ENCODE peak calls at places on chromosomes 11 and 22, in six cellular contexts. One of them, this sample, is unnamed.
A peak's percentile ranks its signal among the peaks of the same experiment; 100 is the strongest.

GRCh38 chr22:24996420-24996952 is 44.0 kb downstream of the KIAA1671 start:
- DNase-seq in kidney glomerular epithelial cell: no peak
- DNase-seq in KG1: no peak
- DNase-seq in NCI-H345: peak; percentile 57
- DNase-seq in BE2C: peak; percentile 91
- DNase-seq in tibial nerve: no peak
- DNase-seq in this sample: peak; percentile 30

GRCh38 chr11:100687630-100688395 is 725 bp downstream of the ARHGAP42 start:
- DNase-seq in tibial nerve: peak; percentile 45
- DNase-seq in BE2C: peak; percentile 67
- DNase-seq in kidney glomerular epithelial cell: peak; percentile 71
- DNase-seq in KG1: peak; percentile 30
- DNase-seq in NCI-H345: peak; percentile 25
- DNase-seq in this sample: peak; percentile 81

GRCh38 chr22:33051960-33052839 is 6.0 kb downstream of the SYN3 start:
- DNase-seq in KG1: no peak
- DNase-seq in tibial nerve: no peak
- DNase-seq in BE2C: no peak
- DNase-seq in NCI-H345: no peak
- DNase-seq in kidney glomerular epithelial cell: no peak
- DNase-seq in this sample: no peak

GRCh38 chr11:65882191-65883057 is 2.8 kb downstream of the CTSW start:
- DNase-seq in tibial nerve: no peak
- DNase-seq in BE2C: no peak
- DNase-seq in NCI-H345: no peak
- DNase-seq in kidney glomerular epithelial cell: no peak
- DNase-seq in KG1: no peak
- DNase-seq in this sample: no peak

GRCh38 chr22:41561335-41561734 is 525 bp downstream of the CSDC2 start:
- DNase-seq in BE2C: peak; percentile 53
- DNase-seq in KG1: no peak
- DNase-seq in NCI-H345: no peak
- DNase-seq in kidney glomerular epithelial cell: peak; percentile 28
- DNase-seq in tibial nerve: no peak
- DNase-seq in this sample: no peak

GRCh38 chr22:46054091-46054877 is 77.3 kb upstream of the WNT7B start:
- DNase-seq in kidney glomerular epithelial cell: peak; percentile 69
- DNase-seq in BE2C: peak; percentile 79
- DNase-seq in KG1: no peak
- DNase-seq in NCI-H345: no peak
- DNase-seq in tibial nerve: no peak
- DNase-seq in this sample: peak; percentile 89

GRCh38 chr11:111939836-111940604 is 2.9 kb downstream of the DIXDC1 start:
- DNase-seq in KG1: no peak
- DNase-seq in tibial nerve: no peak
- DNase-seq in BE2C: peak; percentile 65
- DNase-seq in kidney glomerular epithelial cell: no peak
- DNase-seq in NCI-H345: no peak
- DNase-seq in this sample: peak; percentile 44

GRCh38 chr22:20420157-20420842 is 17.3 kb downstream of the SCARF2 start:
- DNase-seq in tibial nerve: no peak
- DNase-seq in BE2C: no peak
- DNase-seq in kidney glomerular epithelial cell: no peak
- DNase-seq in KG1: no peak
- DNase-seq in NCI-H345: no peak
- DNase-seq in this sample: no peak

GRCh38 chr22:46054878-46055158 is 77.9 kb upstream of the WNT7B start:
- DNase-seq in kidney glomerular epithelial cell: peak; percentile 32
- DNase-seq in BE2C: no peak
- DNase-seq in NCI-H345: no peak
- DNase-seq in tibial nerve: no peak
- DNase-seq in KG1: no peak
- DNase-seq in this sample: no peak

GRCh38 chr22:20552450-20552894 is 45.1 kb downstream of the MED15 start:
- DNase-seq in tibial nerve: peak; percentile 81
- DNase-seq in KG1: no peak
- DNase-seq in kidney glomerular epithelial cell: no peak
- DNase-seq in BE2C: peak; percentile 73
- DNase-seq in NCI-H345: no peak
- DNase-seq in this sample: peak; percentile 74

GRCh38 chr11:128291835-128292234 is 295.5 kb downstream of the ETS1 start:
- DNase-seq in kidney glomerular epithelial cell: no peak
- DNase-seq in KG1: no peak
- DNase-seq in BE2C: no peak
- DNase-seq in tibial nerve: no peak
- DNase-seq in NCI-H345: no peak
- DNase-seq in this sample: no peak

GRCh38 chr22:37777122-37777687 is 30.5 kb upstream of the GCAT start:
- DNase-seq in kidney glomerular epithelial cell: peak; percentile 87
- DNase-seq in KG1: no peak
- DNase-seq in tibial nerve: peak; percentile 32
- DNase-seq in BE2C: peak; percentile 45
- DNase-seq in NCI-H345: peak; percentile 22
- DNase-seq in this sample: peak; percentile 76

GRCh38 chr11:100830295-100830694 is 143.2 kb downstream of the ARHGAP42 start:
- DNase-seq in KG1: no peak
- DNase-seq in tibial nerve: no peak
- DNase-seq in BE2C: peak; percentile 21
- DNase-seq in kidney glomerular epithelial cell: peak; percentile 92
- DNase-seq in NCI-H345: peak; percentile 2
- DNase-seq in this sample: no peak

GRCh38 chr11:62120466-62120865 is 3.3 kb upstream of the INCENP start:
- DNase-seq in tibial nerve: no peak
- DNase-seq in BE2C: no peak
- DNase-seq in kidney glomerular epithelial cell: no peak
- DNase-seq in NCI-H345: no peak
- DNase-seq in KG1: no peak
- DNase-seq in this sample: no peak

GRCh38 chr22:20551805-20552449 is 44.5 kb downstream of the MED15 start:
- DNase-seq in BE2C: peak; percentile 87
- DNase-seq in KG1: no peak
- DNase-seq in tibial nerve: no peak
- DNase-seq in kidney glomerular epithelial cell: no peak
- DNase-seq in NCI-H345: no peak
- DNase-seq in this sample: peak; percentile 52

GRCh38 chr11:69132301-69132670 is 23.4 kb upstream of the SMIM38 start:
- DNase-seq in NCI-H345: no peak
- DNase-seq in kidney glomerular epithelial cell: no peak
- DNase-seq in BE2C: no peak
- DNase-seq in KG1: no peak
- DNase-seq in tibial nerve: no peak
- DNase-seq in this sample: no peak

GRCh38 chr22:38203855-38204497 is 2.2 kb downstream of the MAFF start:
- DNase-seq in tibial nerve: no peak
- DNase-seq in BE2C: no peak
- DNase-seq in kidney glomerular epithelial cell: no peak
- DNase-seq in NCI-H345: no peak
- DNase-seq in KG1: no peak
- DNase-seq in this sample: peak; percentile 43

GRCh38 chr22:43077121-43077877 is 11.9 kb downstream of the TTLL1 start:
- DNase-seq in NCI-H345: no peak
- DNase-seq in BE2C: no peak
- DNase-seq in tibial nerve: no peak
- DNase-seq in kidney glomerular epithelial cell: no peak
- DNase-seq in KG1: no peak
- DNase-seq in this sample: no peak

GRCh38 chr11:93085097-93085496 is 112.7 kb downstream of the SLC36A4 start:
- DNase-seq in tibial nerve: no peak
- DNase-seq in NCI-H345: no peak
- DNase-seq in BE2C: no peak
- DNase-seq in kidney glomerular epithelial cell: no peak
- DNase-seq in KG1: no peak
- DNase-seq in this sample: peak; percentile 12

GRCh38 chr11:118910309-118911112 is 15.2 kb downstream of the BCL9L start:
- DNase-seq in KG1: no peak
- DNase-seq in tibial nerve: peak; percentile 59
- DNase-seq in NCI-H345: no peak
- DNase-seq in kidney glomerular epithelial cell: peak; percentile 88
- DNase-seq in BE2C: no peak
- DNase-seq in this sample: peak; percentile 93

GRCh38 chr22:42208362-42208761 is 62.1 kb downstream of the TCF20 start:
- DNase-seq in kidney glomerular epithelial cell: no peak
- DNase-seq in BE2C: no peak
- DNase-seq in NCI-H345: no peak
- DNase-seq in KG1: no peak
- DNase-seq in tibial nerve: no peak
- DNase-seq in this sample: no peak

GRCh38 chr11:95361180-95361579 is 130.2 kb upstream of the SESN3 start:
- DNase-seq in KG1: no peak
- DNase-seq in BE2C: no peak
- DNase-seq in NCI-H345: no peak
- DNase-seq in kidney glomerular epithelial cell: no peak
- DNase-seq in tibial nerve: no peak
- DNase-seq in this sample: no peak

GRCh38 chr22:37581534-37581933 is 1.6 kb upstream of the LGALS2 start:
- DNase-seq in BE2C: no peak
- DNase-seq in tibial nerve: no peak
- DNase-seq in kidney glomerular epithelial cell: no peak
- DNase-seq in KG1: no peak
- DNase-seq in NCI-H345: no peak
- DNase-seq in this sample: no peak

This sample was measured in GM03348.